ENCODE peak calls at places on chromosomes 5 and 9, in ten cellular contexts. E is amygdala; V is HS-27A; S is NCI-H2029; F is stimulated activated CD4-positive, alpha-beta T cell treated with anti-CD3 and anti-CD28 coated beads, Interleukin-4, amount 100 ng/mL, for 1 hour; G is tibial nerve; H is left ventricle myocardium superior; O is NCI-H1105; I is EL; C is HepG2. U is an unnamed sample.

GRCh38 chr9:78866228-78867132 is 569.6 kb downstream of the PSAT1 start:
- DNase-seq in E (no peak), V (peak), S (no peak), F (no peak), G (no peak), H (no peak), O (no peak), I (peak), C (peak), U (no peak)

GRCh38 chr9:126750941-126751725 is 53.7 kb upstream of the ZBTB43 start:
- DNase-seq in E (no peak), V (no peak), S (no peak), F (no peak), G (no peak), H (no peak), O (no peak), I (no peak), C (no peak), U (no peak)

GRCh38 chr5:149174847-149175234 is 33.5 kb downstream of the ABLIM3 start:
- DNase-seq in E (no peak), V (no peak), S (no peak), F (no peak), G (no peak), H (no peak), O (no peak), I (peak), C (no peak), U (no peak)

GRCh38 chr9:79731483-79731882 is 159.7 kb downstream of the TLE4 start:
- DNase-seq in E (no peak), V (no peak), S (no peak), F (no peak), G (no peak), H (no peak), O (no peak), I (no peak), C (no peak), U (no peak)

GRCh38 chr5:60463179-60463868 is 236.6 kb downstream of the DEPDC1B start:
- DNase-seq in E (no peak), V (no peak), S (no peak), F (no peak), G (no peak), H (no peak), O (no peak), I (peak), C (peak), U (no peak)

GRCh38 chr9:102550266-102550665 is 444.9 kb upstream of the CYLC2 start:
- DNase-seq in E (no peak), V (no peak), S (no peak), F (no peak), G (no peak), H (no peak), O (no peak), I (no peak), C (no peak), U (no peak)

GRCh38 chr9:91736311-91736710 is 213.7 kb downstream of the ROR2 start:
- DNase-seq in E (no peak), V (no peak), S (no peak), F (no peak), G (no peak), H (no peak), O (no peak), I (no peak), C (no peak), U (no peak)

GRCh38 chr5:179110528-179110927 is 50.4 kb downstream of the ZNF354C start:
- DNase-seq in E (no peak), V (no peak), S (no peak), F (no peak), G (no peak), H (no peak), O (no peak), I (no peak), C (no peak), U (no peak)

GRCh38 chr5:172173771-172174170 is 14.3 kb downstream of the STK10 start:
- DNase-seq in E (no peak), V (no peak), S (no peak), F (peak), G (no peak), H (no peak), O (no peak), I (peak), C (no peak), U (no peak)

GRCh38 chr5:99449786-99450185 is 521.0 kb upstream of the CHD1 start:
- DNase-seq in E (no peak), V (no peak), S (no peak), F (no peak), G (no peak), H (no peak), O (no peak), I (no peak), C (no peak), U (no peak)

GRCh38 chr5:78430816-78431215 is 70.4 kb downstream of the SCAMP1 start:
- DNase-seq in E (no peak), V (no peak), S (no peak), F (no peak), G (no peak), H (no peak), O (no peak), I (no peak), C (no peak), U (no peak)

GRCh38 chr9:129245276-129245675 is 67.2 kb upstream of the IER5L start:
- DNase-seq in E (no peak), V (peak), S (no peak), F (no peak), G (no peak), H (no peak), O (no peak), I (peak), C (no peak), U (no peak)

GRCh38 chr9:130970052-130970451 is 31.0 kb upstream of the FIBCD1 start:
- DNase-seq in E (no peak), V (no peak), S (no peak), F (no peak), G (no peak), H (no peak), O (no peak), I (no peak), C (no peak), U (no peak)

GRCh38 chr9:110526426-110526825 is 53.1 kb downstream of the SVEP1 start:
- DNase-seq in E (no peak), V (no peak), S (no peak), F (no peak), G (no peak), H (no peak), O (no peak), I (peak), C (no peak), U (no peak)

GRCh38 chr5:88952344-88952743 is 69.4 kb upstream of the MEF2C start:
- DNase-seq in E (no peak), V (no peak), S (peak), F (no peak), G (no peak), H (no peak), O (peak), I (peak), C (no peak), U (no peak)

GRCh38 chr9:93898026-93898425 is 57.1 kb downstream of the BARX1 start:
- DNase-seq in E (no peak), V (no peak), S (no peak), F (no peak), G (no peak), H (no peak), O (no peak), I (no peak), C (no peak), U (no peak)

GRCh38 chr5:7904170-7904569 is 35.2 kb downstream of the MTRR start:
- DNase-seq in E (no peak), V (peak), S (no peak), F (no peak), G (no peak), H (no peak), O (no peak), I (peak), C (peak), U (no peak)

GRCh38 chr9:123715258-123715657 is 214.7 kb downstream of the DENND1A start:
- DNase-seq in E (no peak), V (no peak), S (no peak), F (no peak), G (no peak), H (no peak), O (no peak), I (no peak), C (no peak), U (no peak)

GRCh38 chr5:77301447-77301878 is 91.0 kb downstream of the PDE8B start:
- DNase-seq in E (no peak), V (no peak), S (no peak), F (no peak), G (no peak), H (no peak), O (no peak), I (peak), C (no peak), U (no peak)

GRCh38 chr5:80931423-80931822 is 28.7 kb upstream of the RASGRF2 start:
- DNase-seq in E (no peak), V (no peak), S (no peak), F (no peak), G (no peak), H (no peak), O (no peak), I (no peak), C (no peak), U (no peak)

GRCh38 chr9:131951905-131952304 is 127.8 kb downstream of the MED27 start:
- DNase-seq in E (peak), V (no peak), S (no peak), F (no peak), G (peak), H (peak), O (no peak), I (peak), C (no peak), U (no peak)